ENCODE peak calls at places on chromosome 6, in five cellular contexts. One of them, this sample, is unnamed.

GRCh38 chr6:155883741-155884140 is 428.1 kb upstream of the NOX3 start:
- DNase-seq in GM20000: no peak
- DNase-seq in AG09309: no peak
- DNase-seq in foreskin keratinocyte: no peak
- DNase-seq in H9: no peak
- DNase-seq in this sample: peak

GRCh38 chr6:166456360-166457156 is 73.8 kb upstream of the MPC1 start:
- DNase-seq in AG09309: no peak
- DNase-seq in foreskin keratinocyte: no peak
- DNase-seq in GM20000: peak
- DNase-seq in H9: no peak
- DNase-seq in this sample: peak

GRCh38 chr6:129730477-129731165 is 20.6 kb upstream of the ARHGAP18 start:
- DNase-seq in H9: no peak
- DNase-seq in foreskin keratinocyte: no peak
- DNase-seq in AG09309: no peak
- DNase-seq in GM20000: peak
- DNase-seq in this sample: peak

GRCh38 chr6:116476021-116476678 is 15.0 kb downstream of the CALHM6 start:
- DNase-seq in foreskin keratinocyte: no peak
- DNase-seq in GM20000: peak
- DNase-seq in H9: no peak
- DNase-seq in AG09309: no peak
- DNase-seq in this sample: peak

GRCh38 chr6:127522714-127523113 is 3.6 kb upstream of the MTCL3 start:
- DNase-seq in H9: no peak
- DNase-seq in foreskin keratinocyte: no peak
- DNase-seq in AG09309: no peak
- DNase-seq in GM20000: no peak
- DNase-seq in this sample: no peak

GRCh38 chr6:29757282-29757681 is 34.0 kb downstream of the HLA-F start:
- DNase-seq in foreskin keratinocyte: no peak
- DNase-seq in GM20000: no peak
- DNase-seq in AG09309: no peak
- DNase-seq in H9: peak
- DNase-seq in this sample: no peak

GRCh38 chr6:6320901-6321300 is 439 bp upstream of the F13A1 start:
- DNase-seq in GM20000: no peak
- DNase-seq in foreskin keratinocyte: peak
- DNase-seq in H9: peak
- DNase-seq in AG09309: no peak
- DNase-seq in this sample: peak

GRCh38 chr6:7145269-7146078 is 37.7 kb downstream of the RREB1 start:
- DNase-seq in GM20000: no peak
- DNase-seq in H9: no peak
- DNase-seq in foreskin keratinocyte: no peak
- DNase-seq in AG09309: no peak
- DNase-seq in this sample: no peak

GRCh38 chr6:161228911-161229591 is 44.8 kb downstream of the AGPAT4 start:
- DNase-seq in AG09309: peak
- DNase-seq in GM20000: peak
- DNase-seq in foreskin keratinocyte: peak
- DNase-seq in H9: no peak
- DNase-seq in this sample: peak

GRCh38 chr6:41728073-41728936 is 7.1 kb downstream of the TFEB start:
- DNase-seq in H9: no peak
- DNase-seq in foreskin keratinocyte: no peak
- DNase-seq in AG09309: no peak
- DNase-seq in GM20000: no peak
- DNase-seq in this sample: no peak

GRCh38 chr6:35727206-35727934 is 9.5 kb upstream of the ARMC12 start:
- DNase-seq in foreskin keratinocyte: peak
- DNase-seq in AG09309: no peak
- DNase-seq in H9: peak
- DNase-seq in GM20000: no peak
- DNase-seq in this sample: peak

GRCh38 chr6:158817298-158818007 is 1.7 kb downstream of the EZR start:
- DNase-seq in H9: no peak
- DNase-seq in AG09309: no peak
- DNase-seq in foreskin keratinocyte: no peak
- DNase-seq in GM20000: no peak
- DNase-seq in this sample: peak

GRCh38 chr6:82248233-82248735 is 740 bp upstream of the IBTK start:
- DNase-seq in H9: no peak
- DNase-seq in foreskin keratinocyte: no peak
- DNase-seq in GM20000: peak
- DNase-seq in AG09309: peak
- DNase-seq in this sample: peak

GRCh38 chr6:68226460-68226859 is 408.6 kb upstream of the ADGRB3 start:
- DNase-seq in AG09309: no peak
- DNase-seq in foreskin keratinocyte: no peak
- DNase-seq in H9: no peak
- DNase-seq in GM20000: no peak
- DNase-seq in this sample: peak

GRCh38 chr6:3438190-3439167 is 18.4 kb downstream of the SLC22A23 start:
- DNase-seq in GM20000: no peak
- DNase-seq in AG09309: peak
- DNase-seq in foreskin keratinocyte: no peak
- DNase-seq in H9: no peak
- DNase-seq in this sample: peak

GRCh38 chr6:154522576-154522975 is 12.1 kb upstream of the CNKSR3 start:
- DNase-seq in GM20000: no peak
- DNase-seq in AG09309: no peak
- DNase-seq in foreskin keratinocyte: no peak
- DNase-seq in H9: no peak
- DNase-seq in this sample: no peak

GRCh38 chr6:156029296-156029985 is 573.8 kb upstream of the NOX3 start:
- DNase-seq in foreskin keratinocyte: no peak
- DNase-seq in AG09309: no peak
- DNase-seq in H9: no peak
- DNase-seq in GM20000: no peak
- DNase-seq in this sample: no peak

GRCh38 chr6:51513891-51514290 is 573.5 kb downstream of the PKHD1 start:
- DNase-seq in GM20000: no peak
- DNase-seq in H9: no peak
- DNase-seq in foreskin keratinocyte: no peak
- DNase-seq in AG09309: no peak
- DNase-seq in this sample: no peak

GRCh38 chr6:98384334-98384733 is 450.0 kb upstream of the POU3F2 start:
- DNase-seq in H9: no peak
- DNase-seq in AG09309: no peak
- DNase-seq in GM20000: no peak
- DNase-seq in foreskin keratinocyte: no peak
- DNase-seq in this sample: no peak

GRCh38 chr6:54690596-54690995 is 156.0 kb upstream of the FAM83B start:
- DNase-seq in GM20000: no peak
- DNase-seq in foreskin keratinocyte: no peak
- DNase-seq in AG09309: no peak
- DNase-seq in H9: no peak
- DNase-seq in this sample: no peak

GRCh38 chr6:11744753-11745152 is 33.9 kb downstream of the ADTRP start:
- DNase-seq in foreskin keratinocyte: no peak
- DNase-seq in GM20000: no peak
- DNase-seq in H9: no peak
- DNase-seq in AG09309: peak
- DNase-seq in this sample: no peak

GRCh38 chr6:24931752-24932691 is 3.7 kb downstream of the RIPOR2 start:
- DNase-seq in GM20000: no peak
- DNase-seq in foreskin keratinocyte: peak
- DNase-seq in AG09309: no peak
- DNase-seq in H9: no peak
- DNase-seq in this sample: peak

GRCh38 chr6:43205849-43206248 is 23.4 kb downstream of the DNPH1 start:
- DNase-seq in H9: no peak
- DNase-seq in GM20000: no peak
- DNase-seq in AG09309: no peak
- DNase-seq in foreskin keratinocyte: no peak
- DNase-seq in this sample: no peak

GRCh38 chr6:88520020-88520338 is 353.8 kb upstream of the CNR1 start:
- DNase-seq in GM20000: no peak
- DNase-seq in AG09309: no peak
- DNase-seq in foreskin keratinocyte: no peak
- DNase-seq in H9: no peak
- DNase-seq in this sample: no peak

GRCh38 chr6:40996591-40997247 is 42.3 kb downstream of the UNC5CL start:
- DNase-seq in H9: peak
- DNase-seq in GM20000: no peak
- DNase-seq in foreskin keratinocyte: no peak
- DNase-seq in AG09309: no peak
- DNase-seq in this sample: no peak

GRCh38 chr6:137223370-137224131 is 4.4 kb upstream of the IFNGR1 start:
- DNase-seq in foreskin keratinocyte: peak
- DNase-seq in AG09309: no peak
- DNase-seq in H9: no peak
- DNase-seq in GM20000: no peak
- DNase-seq in this sample: peak

GRCh38 chr6:16700202-16700997 is 60.9 kb downstream of the ATXN1 start:
- DNase-seq in H9: no peak
- DNase-seq in AG09309: no peak
- DNase-seq in GM20000: no peak
- DNase-seq in foreskin keratinocyte: no peak
- DNase-seq in this sample: no peak

GRCh38 chr6:7124631-7125030 is 16.9 kb downstream of the RREB1 start:
- DNase-seq in GM20000: no peak
- DNase-seq in AG09309: no peak
- DNase-seq in H9: no peak
- DNase-seq in foreskin keratinocyte: no peak
- DNase-seq in this sample: no peak

DNA sequence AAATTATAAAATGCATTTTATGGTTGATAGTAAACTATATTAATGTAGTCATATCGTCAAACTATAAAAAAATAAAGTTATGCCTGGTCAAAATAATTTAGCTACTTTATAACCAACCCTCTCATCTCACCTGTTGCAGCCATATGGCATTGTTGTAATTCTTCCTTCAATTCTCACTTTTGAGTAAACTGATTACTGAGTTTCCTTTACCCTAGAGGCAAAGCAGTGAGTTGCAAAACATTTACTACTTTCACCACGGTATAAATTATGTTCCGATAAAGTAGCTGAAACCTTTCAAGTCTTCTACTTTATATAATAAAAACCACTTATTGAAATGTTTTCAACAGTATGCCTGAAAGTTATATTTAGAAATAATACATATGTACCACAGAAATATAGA is 113.8 kb downstream of the AHI1 start:
- DNase-seq in foreskin keratinocyte: no peak
- DNase-seq in GM20000: no peak
- DNase-seq in H9: no peak
- DNase-seq in AG09309: no peak
- DNase-seq in this sample: no peak
- TF ChIP-seq CTCF in foreskin keratinocyte: no peak
- TF ChIP-seq CTCF in GM20000: no peak
- TF ChIP-seq CTCF in H9: peak
- TF ChIP-seq CTCF in AG09309: no peak
- TF ChIP-seq CTCF in this sample: no peak

GRCh38 chr6:152954443-152954842 is 28.4 kb downstream of the FBXO5 start:
- DNase-seq in H9: no peak
- DNase-seq in AG09309: no peak
- DNase-seq in foreskin keratinocyte: no peak
- DNase-seq in GM20000: peak
- DNase-seq in this sample: no peak
- TF ChIP-seq CTCF in H9: peak
- TF ChIP-seq CTCF in AG09309: no peak
- TF ChIP-seq CTCF in foreskin keratinocyte: peak
- TF ChIP-seq CTCF in GM20000: no peak
- TF ChIP-seq CTCF in this sample: no peak

DNA sequence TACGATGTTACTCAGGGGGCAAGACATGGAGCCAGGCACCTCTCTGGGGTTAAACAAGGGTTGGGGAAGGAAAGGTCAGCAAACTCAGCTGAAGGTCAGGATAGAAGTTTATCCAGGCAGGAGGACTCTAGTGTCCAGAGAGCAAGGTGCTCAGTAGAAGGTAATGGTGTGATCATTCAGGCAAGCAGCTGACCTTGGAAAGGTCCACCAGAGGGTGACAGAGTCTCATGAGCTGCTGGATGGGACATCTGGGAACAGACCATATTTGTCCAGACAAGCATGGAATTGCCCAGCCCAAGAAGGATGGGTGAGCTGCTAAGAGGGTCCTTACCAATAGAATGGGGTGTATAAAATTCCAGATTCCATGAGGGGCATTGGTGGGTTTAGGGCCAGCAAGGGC is 89.5 kb downstream of the MAP3K7 start:
- DNase-seq in foreskin keratinocyte: no peak
- DNase-seq in AG09309: no peak
- DNase-seq in H9: no peak
- DNase-seq in GM20000: no peak
- DNase-seq in this sample: no peak
- TF ChIP-seq CTCF in foreskin keratinocyte: peak
- TF ChIP-seq CTCF in AG09309: peak
- TF ChIP-seq CTCF in H9: peak
- TF ChIP-seq CTCF in GM20000: no peak
- TF ChIP-seq CTCF in this sample: no peak

GRCh38 chr6:131136021-131136847 is 967 bp downstream of the AKAP7 start:
- DNase-seq in H9: no peak
- DNase-seq in GM20000: no peak
- DNase-seq in foreskin keratinocyte: no peak
- DNase-seq in AG09309: no peak
- DNase-seq in this sample: peak

GRCh38 chr6:131132360-131132759 is 2.9 kb upstream of the AKAP7 start:
- DNase-seq in H9: no peak
- DNase-seq in GM20000: no peak
- DNase-seq in foreskin keratinocyte: no peak
- DNase-seq in AG09309: no peak
- DNase-seq in this sample: no peak

GRCh38 chr6:131134220-131134831 is 941 bp upstream of the AKAP7 start:
- DNase-seq in H9: no peak
- DNase-seq in foreskin keratinocyte: no peak
- DNase-seq in AG09309: no peak
- DNase-seq in GM20000: no peak
- DNase-seq in this sample: no peak

GRCh38 chr6:131134950-131135243 is 370 bp upstream of the AKAP7 start:
- DNase-seq in H9: no peak
- DNase-seq in foreskin keratinocyte: no peak
- DNase-seq in AG09309: no peak
- DNase-seq in GM20000: no peak
- DNase-seq in this sample: no peak

DNA sequence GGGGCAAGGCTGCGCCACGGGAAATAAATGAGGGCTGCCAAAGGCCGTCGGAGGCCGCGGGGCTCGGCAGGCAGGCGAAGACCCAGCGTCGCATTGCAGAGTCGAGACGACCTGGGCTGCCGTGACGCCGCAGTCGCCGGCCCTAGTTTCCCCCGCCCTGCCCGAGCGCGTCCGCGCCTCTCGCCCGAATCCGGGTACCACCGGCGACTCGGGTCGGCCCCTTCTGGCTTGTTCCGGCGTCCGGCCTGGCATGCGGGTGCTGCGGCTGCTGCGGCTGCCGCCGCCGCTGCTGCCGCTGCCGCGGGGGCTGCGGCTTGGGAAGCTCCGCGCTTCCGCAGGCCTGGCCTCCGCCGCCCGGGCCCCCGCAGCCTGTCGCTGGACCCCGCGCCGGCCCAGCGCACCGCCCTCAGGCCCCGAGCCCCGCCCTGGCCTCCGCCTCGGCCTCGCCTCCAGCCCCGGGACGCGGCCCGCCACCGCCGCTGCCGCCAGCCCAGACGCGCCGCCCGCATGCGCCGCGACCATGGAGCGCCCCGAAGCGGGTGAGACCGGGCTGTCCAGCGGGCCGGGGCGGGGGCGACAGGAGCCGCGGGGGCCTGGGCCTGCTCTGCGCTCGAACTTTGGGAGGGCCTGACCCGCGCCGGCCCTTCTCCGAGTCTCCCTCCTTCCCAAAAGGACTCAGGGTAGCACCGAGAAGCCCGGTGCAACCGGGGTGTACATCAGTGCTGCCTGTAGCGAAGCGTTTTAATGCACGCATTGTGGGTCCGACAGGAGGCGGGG is at the start of gene AKAP7:
- DNase-seq in foreskin keratinocyte: no peak
- DNase-seq in AG09309: no peak
- DNase-seq in GM20000: peak
- DNase-seq in H9: peak
- DNase-seq in this sample: peak
- TF ChIP-seq CTCF in foreskin keratinocyte: no peak
- TF ChIP-seq CTCF in AG09309: no peak
- TF ChIP-seq CTCF in GM20000: no peak
- TF ChIP-seq CTCF in H9: no peak
- TF ChIP-seq CTCF in this sample: no peak